ENCODE peak calls at places on chromosomes 2 and 18, in five cellular contexts. One of them, this sample, is unnamed.

GRCh38 chr2:176648691-176649297 is 379.6 kb downstream of the MTX2 start:
- DNase-seq in activated B cell treated with CpG ODN at 0.5 μM for 24 hours: no peak
- DNase-seq in foreskin keratinocyte: no peak
- DNase-seq in brain microvascular endothelial cell: no peak
- DNase-seq in Panc1: no peak
- DNase-seq in this sample: no peak

GRCh38 chr2:95077893-95078603 is 43.6 kb downstream of the MRPS5 start:
- DNase-seq in activated B cell treated with CpG ODN at 0.5 μM for 24 hours: no peak
- DNase-seq in Panc1: no peak
- DNase-seq in brain microvascular endothelial cell: no peak
- DNase-seq in foreskin keratinocyte: no peak
- DNase-seq in this sample: no peak

GRCh38 chr2:128303095-128303791 is 15.4 kb downstream of the HS6ST1 start:
- DNase-seq in activated B cell treated with CpG ODN at 0.5 μM for 24 hours: no peak
- DNase-seq in Panc1: no peak
- DNase-seq in brain microvascular endothelial cell: no peak
- DNase-seq in foreskin keratinocyte: no peak
- DNase-seq in this sample: no peak

GRCh38 chr2:144671695-144672094 is 151.8 kb upstream of the ZEB2 start:
- DNase-seq in foreskin keratinocyte: no peak
- DNase-seq in Panc1: no peak
- DNase-seq in brain microvascular endothelial cell: peak; percentile 51
- DNase-seq in activated B cell treated with CpG ODN at 0.5 μM for 24 hours: no peak
- DNase-seq in this sample: no peak

GRCh38 chr18:44733069-44733753 is 52.5 kb downstream of the SETBP1 start:
- DNase-seq in foreskin keratinocyte: peak; percentile 92
- DNase-seq in Panc1: no peak
- DNase-seq in activated B cell treated with CpG ODN at 0.5 μM for 24 hours: no peak
- DNase-seq in brain microvascular endothelial cell: peak; percentile 90
- DNase-seq in this sample: no peak

GRCh38 chr2:26630669-26631360 is 10.4 kb downstream of the CIB4 start:
- DNase-seq in foreskin keratinocyte: peak; percentile 23
- DNase-seq in activated B cell treated with CpG ODN at 0.5 μM for 24 hours: no peak
- DNase-seq in brain microvascular endothelial cell: peak; percentile 48
- DNase-seq in Panc1: peak; percentile 53
- DNase-seq in this sample: no peak

GRCh38 chr2:88053301-88053700 is 2.3 kb downstream of the KRCC1 start:
- DNase-seq in Panc1: no peak
- DNase-seq in activated B cell treated with CpG ODN at 0.5 μM for 24 hours: no peak
- DNase-seq in foreskin keratinocyte: no peak
- DNase-seq in brain microvascular endothelial cell: no peak
- DNase-seq in this sample: no peak

GRCh38 chr2:20781656-20782265 is 41.1 kb downstream of the LDAH start:
- DNase-seq in Panc1: peak; percentile 13
- DNase-seq in activated B cell treated with CpG ODN at 0.5 μM for 24 hours: no peak
- DNase-seq in foreskin keratinocyte: peak; percentile 4
- DNase-seq in brain microvascular endothelial cell: peak; percentile 11
- DNase-seq in this sample: no peak

GRCh38 chr2:159703491-159703890 is 8.8 kb upstream of the MARCHF7 start:
- DNase-seq in foreskin keratinocyte: no peak
- DNase-seq in activated B cell treated with CpG ODN at 0.5 μM for 24 hours: no peak
- DNase-seq in brain microvascular endothelial cell: no peak
- DNase-seq in Panc1: no peak
- DNase-seq in this sample: no peak

GRCh38 chr2:170170281-170171035 is 7.5 kb upstream of the MYO3B start:
- DNase-seq in brain microvascular endothelial cell: no peak
- DNase-seq in foreskin keratinocyte: no peak
- DNase-seq in activated B cell treated with CpG ODN at 0.5 μM for 24 hours: no peak
- DNase-seq in Panc1: no peak
- DNase-seq in this sample: no peak

GRCh38 chr18:24915547-24915946 is 436.4 kb downstream of the ZNF521 start:
- DNase-seq in Panc1: no peak
- DNase-seq in brain microvascular endothelial cell: no peak
- DNase-seq in foreskin keratinocyte: no peak
- DNase-seq in activated B cell treated with CpG ODN at 0.5 μM for 24 hours: no peak
- DNase-seq in this sample: no peak

GRCh38 chr18:50458366-50458765 is 83.5 kb downstream of the SKA1 start:
- DNase-seq in foreskin keratinocyte: no peak
- DNase-seq in brain microvascular endothelial cell: no peak
- DNase-seq in Panc1: no peak
- DNase-seq in activated B cell treated with CpG ODN at 0.5 μM for 24 hours: no peak
- DNase-seq in this sample: no peak

GRCh38 chr2:240708457-240708856 is 16.8 kb downstream of the AQP12A start:
- DNase-seq in activated B cell treated with CpG ODN at 0.5 μM for 24 hours: no peak
- DNase-seq in Panc1: no peak
- DNase-seq in brain microvascular endothelial cell: no peak
- DNase-seq in foreskin keratinocyte: no peak
- DNase-seq in this sample: no peak

GRCh38 chr18:28767201-28767600 is 590.3 kb upstream of the CDH2 start:
- DNase-seq in Panc1: no peak
- DNase-seq in brain microvascular endothelial cell: no peak
- DNase-seq in activated B cell treated with CpG ODN at 0.5 μM for 24 hours: no peak
- DNase-seq in foreskin keratinocyte: no peak
- DNase-seq in this sample: no peak

GRCh38 chr2:72815655-72816268 is 10.1 kb downstream of the EXOC6B start:
- DNase-seq in activated B cell treated with CpG ODN at 0.5 μM for 24 hours: no peak
- DNase-seq in Panc1: no peak
- DNase-seq in foreskin keratinocyte: no peak
- DNase-seq in brain microvascular endothelial cell: peak; percentile 66
- DNase-seq in this sample: no peak

GRCh38 chr2:61172671-61173070 is 10.7 kb downstream of the C2orf74 start:
- DNase-seq in brain microvascular endothelial cell: no peak
- DNase-seq in Panc1: no peak
- DNase-seq in foreskin keratinocyte: no peak
- DNase-seq in activated B cell treated with CpG ODN at 0.5 μM for 24 hours: no peak
- DNase-seq in this sample: no peak

GRCh38 chr2:219433666-219434467 is 776 bp upstream of the SPEG start:
- DNase-seq in brain microvascular endothelial cell: peak; percentile 45
- DNase-seq in activated B cell treated with CpG ODN at 0.5 μM for 24 hours: no peak
- DNase-seq in Panc1: no peak
- DNase-seq in foreskin keratinocyte: no peak
- DNase-seq in this sample: no peak

GRCh38 chr2:27051902-27052645 is 606 bp downstream of the AGBL5 start:
- DNase-seq in activated B cell treated with CpG ODN at 0.5 μM for 24 hours: no peak
- DNase-seq in foreskin keratinocyte: no peak
- DNase-seq in Panc1: no peak
- DNase-seq in brain microvascular endothelial cell: no peak
- DNase-seq in this sample: no peak

GRCh38 chr18:1848716-1849115 is 722.6 kb downstream of the METTL4 start:
- DNase-seq in activated B cell treated with CpG ODN at 0.5 μM for 24 hours: no peak
- DNase-seq in Panc1: no peak
- DNase-seq in foreskin keratinocyte: peak; percentile 16
- DNase-seq in brain microvascular endothelial cell: no peak
- DNase-seq in this sample: no peak

GRCh38 chr2:31341351-31341750 is 73.2 kb downstream of the XDH start:
- DNase-seq in foreskin keratinocyte: no peak
- DNase-seq in Panc1: no peak
- DNase-seq in activated B cell treated with CpG ODN at 0.5 μM for 24 hours: no peak
- DNase-seq in brain microvascular endothelial cell: no peak
- DNase-seq in this sample: no peak

GRCh38 chr2:160652236-160652635 is 158.6 kb upstream of the RBMS1 start:
- DNase-seq in brain microvascular endothelial cell: peak; percentile 13
- DNase-seq in foreskin keratinocyte: no peak
- DNase-seq in Panc1: no peak
- DNase-seq in activated B cell treated with CpG ODN at 0.5 μM for 24 hours: no peak
- DNase-seq in this sample: no peak

GRCh38 chr18:59056706-59057492 is 82.8 kb upstream of the SEC11C start:
- DNase-seq in foreskin keratinocyte: no peak
- DNase-seq in Panc1: no peak
- DNase-seq in brain microvascular endothelial cell: peak; percentile 59
- DNase-seq in activated B cell treated with CpG ODN at 0.5 μM for 24 hours: peak; percentile 72
- DNase-seq in this sample: peak; percentile 86

GRCh38 chr2:188381614-188382013 is 89.9 kb downstream of the GULP1 start:
- DNase-seq in activated B cell treated with CpG ODN at 0.5 μM for 24 hours: no peak
- DNase-seq in foreskin keratinocyte: peak; percentile 56
- DNase-seq in brain microvascular endothelial cell: no peak
- DNase-seq in Panc1: peak; percentile 82
- DNase-seq in this sample: no peak

GRCh38 chr2:74008761-74009395 is 24.2 kb downstream of the TET3 start:
- DNase-seq in activated B cell treated with CpG ODN at 0.5 μM for 24 hours: no peak
- DNase-seq in Panc1: no peak
- DNase-seq in foreskin keratinocyte: no peak
- DNase-seq in brain microvascular endothelial cell: no peak
- DNase-seq in this sample: no peak

GRCh38 chr2:11784747-11785610 is 38.5 kb downstream of the LPIN1 start:
- DNase-seq in Panc1: no peak
- DNase-seq in activated B cell treated with CpG ODN at 0.5 μM for 24 hours: peak; percentile 54
- DNase-seq in foreskin keratinocyte: peak; percentile 6
- DNase-seq in brain microvascular endothelial cell: peak; percentile 69
- DNase-seq in this sample: peak; percentile 50

GRCh38 chr18:49802623-49803022 is 10.7 kb downstream of the ACAA2 start:
- DNase-seq in activated B cell treated with CpG ODN at 0.5 μM for 24 hours: no peak
- DNase-seq in Panc1: no peak
- DNase-seq in brain microvascular endothelial cell: no peak
- DNase-seq in foreskin keratinocyte: no peak
- DNase-seq in this sample: no peak

GRCh38 chr18:46899274-46899948 is 17.9 kb downstream of the PIAS2 start:
- DNase-seq in foreskin keratinocyte: no peak
- DNase-seq in Panc1: no peak
- DNase-seq in brain microvascular endothelial cell: no peak
- DNase-seq in activated B cell treated with CpG ODN at 0.5 μM for 24 hours: no peak
- DNase-seq in this sample: no peak

GRCh38 chr2:108833219-108833618 is 46.6 kb downstream of the CCDC138 start:
- DNase-seq in brain microvascular endothelial cell: no peak
- DNase-seq in activated B cell treated with CpG ODN at 0.5 μM for 24 hours: no peak
- DNase-seq in foreskin keratinocyte: no peak
- DNase-seq in Panc1: no peak
- DNase-seq in this sample: no peak

GRCh38 chr2:193990868-193991267 is 1666.2 kb upstream of the SLC39A10 start:
- DNase-seq in activated B cell treated with CpG ODN at 0.5 μM for 24 hours: no peak
- DNase-seq in foreskin keratinocyte: no peak
- DNase-seq in brain microvascular endothelial cell: no peak
- DNase-seq in Panc1: no peak
- DNase-seq in this sample: no peak

GRCh38 chr2:59957539-59957938 is 595.9 kb downstream of the BCL11A start:
- DNase-seq in brain microvascular endothelial cell: no peak
- DNase-seq in foreskin keratinocyte: no peak
- DNase-seq in Panc1: no peak
- DNase-seq in activated B cell treated with CpG ODN at 0.5 μM for 24 hours: no peak
- DNase-seq in this sample: no peak

GRCh38 chr2:164599954-164600589 is 21.2 kb downstream of the GRB14 start:
- DNase-seq in Panc1: peak; percentile 30
- DNase-seq in brain microvascular endothelial cell: peak; percentile 87
- DNase-seq in foreskin keratinocyte: peak; percentile 48
- DNase-seq in activated B cell treated with CpG ODN at 0.5 μM for 24 hours: no peak
- DNase-seq in this sample: no peak

GRCh38 chr18:31684279-31685096 is at the start of gene B4GALT6:
- DNase-seq in Panc1: no peak
- DNase-seq in brain microvascular endothelial cell: peak; percentile 7
- DNase-seq in activated B cell treated with CpG ODN at 0.5 μM for 24 hours: peak; percentile 18
- DNase-seq in foreskin keratinocyte: no peak
- DNase-seq in this sample: peak; percentile 61

GRCh38 chr2:174965992-174966789 is 39.0 kb downstream of the CHN1 start:
- DNase-seq in brain microvascular endothelial cell: no peak
- DNase-seq in foreskin keratinocyte: no peak
- DNase-seq in Panc1: no peak
- DNase-seq in activated B cell treated with CpG ODN at 0.5 μM for 24 hours: no peak
- DNase-seq in this sample: no peak

GRCh38 chr18:35424356-35424755 is 47.2 kb upstream of the ZNF396 start:
- DNase-seq in brain microvascular endothelial cell: no peak
- DNase-seq in Panc1: no peak
- DNase-seq in activated B cell treated with CpG ODN at 0.5 μM for 24 hours: no peak
- DNase-seq in foreskin keratinocyte: no peak
- DNase-seq in this sample: no peak

GRCh38 chr18:72086421-72086820 is 457.7 kb downstream of the CBLN2 start:
- DNase-seq in foreskin keratinocyte: peak; percentile 6
- DNase-seq in activated B cell treated with CpG ODN at 0.5 μM for 24 hours: no peak
- DNase-seq in brain microvascular endothelial cell: no peak
- DNase-seq in Panc1: no peak
- DNase-seq in this sample: no peak
- TF ChIP-seq CTCF in foreskin keratinocyte: peak; percentile 50
- TF ChIP-seq CTCF in activated B cell treated with CpG ODN at 0.5 μM for 24 hours: no peak
- TF ChIP-seq CTCF in brain microvascular endothelial cell: peak; percentile 43
- TF ChIP-seq CTCF in Panc1: peak; percentile 14
- TF ChIP-seq CTCF in this sample: peak; percentile 53

GRCh38 chr2:64067326-64067725 is 48.1 kb upstream of the VPS54 start:
- DNase-seq in Panc1: no peak
- DNase-seq in brain microvascular endothelial cell: no peak
- DNase-seq in activated B cell treated with CpG ODN at 0.5 μM for 24 hours: no peak
- DNase-seq in foreskin keratinocyte: no peak
- DNase-seq in this sample: no peak
- TF ChIP-seq CTCF in Panc1: no peak
- TF ChIP-seq CTCF in brain microvascular endothelial cell: no peak
- TF ChIP-seq CTCF in activated B cell treated with CpG ODN at 0.5 μM for 24 hours: no peak
- TF ChIP-seq CTCF in foreskin keratinocyte: no peak
- TF ChIP-seq CTCF in this sample: no peak

DNA sequence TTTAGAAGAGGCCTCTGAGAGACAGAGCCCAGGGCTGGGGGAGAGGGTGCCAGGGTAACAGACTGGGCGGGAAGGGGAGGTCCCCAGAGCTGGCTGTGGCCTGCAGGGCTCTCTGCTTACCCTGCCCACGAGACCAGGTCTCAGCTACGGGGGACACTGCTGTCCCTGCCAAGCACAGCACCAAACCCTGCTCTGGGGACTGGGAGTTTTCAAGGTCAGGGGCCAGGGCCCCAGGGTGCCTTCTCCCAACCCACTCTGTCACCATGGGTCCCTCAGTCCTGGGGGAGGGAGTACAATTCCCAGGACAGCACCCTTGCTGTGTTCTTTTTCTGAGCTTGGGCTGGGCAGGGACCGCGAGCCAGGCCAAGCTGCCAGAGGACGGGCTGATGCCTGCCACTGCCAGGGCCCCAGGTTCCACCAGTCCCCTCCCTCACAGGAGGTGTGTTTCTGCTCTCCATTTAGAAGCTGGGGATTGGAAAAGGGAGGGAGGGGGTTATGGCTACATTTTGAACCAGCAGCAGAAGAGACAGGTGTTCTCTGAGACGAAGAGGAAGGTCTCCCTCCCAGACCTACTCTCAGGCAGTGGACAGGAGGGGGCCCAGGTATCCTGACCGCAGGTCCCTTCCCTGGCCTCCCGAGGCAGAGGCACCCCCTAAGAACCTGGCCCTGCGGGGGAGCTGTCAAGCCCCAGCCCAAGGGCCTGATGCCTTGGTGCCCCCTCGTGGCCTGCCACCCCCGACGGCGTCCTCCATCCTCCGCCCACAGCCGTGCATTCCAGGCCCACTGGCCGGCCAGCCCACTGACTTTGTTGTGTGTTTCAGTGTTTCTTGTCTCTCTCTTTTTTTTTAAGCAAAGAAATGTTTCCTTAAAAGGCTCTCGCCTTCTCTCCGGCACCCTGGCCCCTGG is 80.4 kb downstream of the TNS1 start:
- DNase-seq in Panc1: no peak
- DNase-seq in foreskin keratinocyte: no peak
- DNase-seq in brain microvascular endothelial cell: no peak
- DNase-seq in activated B cell treated with CpG ODN at 0.5 μM for 24 hours: no peak
- DNase-seq in this sample: no peak
- TF ChIP-seq CTCF in Panc1: no peak
- TF ChIP-seq CTCF in foreskin keratinocyte: peak; percentile 2
- TF ChIP-seq CTCF in brain microvascular endothelial cell: peak; percentile 54
- TF ChIP-seq CTCF in activated B cell treated with CpG ODN at 0.5 μM for 24 hours: no peak
- TF ChIP-seq CTCF in this sample: no peak

DNA sequence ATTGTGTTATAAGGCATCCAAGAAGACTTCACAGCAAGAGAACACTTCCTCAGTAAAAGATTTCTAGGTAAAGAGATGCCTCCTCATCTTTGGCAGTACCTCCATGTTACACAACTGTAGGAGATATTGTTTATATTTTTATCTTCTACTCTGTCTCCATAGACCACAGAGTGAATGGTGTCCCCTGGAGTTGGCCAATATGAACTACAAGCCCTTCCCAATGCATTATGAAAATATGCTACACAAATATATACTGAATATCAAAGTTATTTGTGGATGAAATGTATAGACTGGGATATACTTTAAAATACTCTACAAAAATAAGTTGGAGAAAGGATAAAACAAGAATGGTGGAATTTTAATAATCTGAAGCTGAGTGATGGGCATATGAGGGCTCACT is 46.7 kb downstream of the MBOAT2 start:
- DNase-seq in activated B cell treated with CpG ODN at 0.5 μM for 24 hours: no peak
- DNase-seq in Panc1: no peak
- DNase-seq in brain microvascular endothelial cell: no peak
- DNase-seq in foreskin keratinocyte: no peak
- DNase-seq in this sample: no peak
- TF ChIP-seq CTCF in activated B cell treated with CpG ODN at 0.5 μM for 24 hours: no peak
- TF ChIP-seq CTCF in Panc1: no peak
- TF ChIP-seq CTCF in brain microvascular endothelial cell: peak; percentile 23
- TF ChIP-seq CTCF in foreskin keratinocyte: peak; percentile 17
- TF ChIP-seq CTCF in this sample: no peak

This sample was measured in mesothelial cell of epicardium.